ENCODE peak calls at places on chromosome 12, in six cellular contexts. Q is ELR; S is ELF-1; V is renal cortical epithelial cell; D is left cardiac atrium; N is activated naive CD4-positive, alpha-beta T cell treated with Interleukin-2 at 50 U/mL for 16 hours. E is an unnamed sample.

GRCh38 chr12:89783321-89784060 is 74.9 kb upstream of the ATP2B1 start:
- DNase-seq in N (no peak), D (peak), V (peak), Q (peak), S (no peak), E (no peak)

GRCh38 chr12:124917841-124918621 is 3.6 kb upstream of the UBC start:
- DNase-seq in D (no peak), Q (no peak), S (no peak), V (peak), N (no peak), E (no peak)

GRCh38 chr12:130702966-130703732 is 12.9 kb downstream of the RIMBP2 start:
- DNase-seq in N (no peak), Q (no peak), S (peak), V (no peak), D (no peak), E (no peak)

GRCh38 chr12:1373887-1374286 is 220.5 kb downstream of the FBXL14 start:
- DNase-seq in N (no peak), D (no peak), S (no peak), V (no peak), Q (no peak), E (no peak)

GRCh38 chr12:4908694-4909396 is 860 bp upstream of the KCNA1 start:
- DNase-seq in S (peak), Q (peak), N (no peak), V (no peak), D (no peak), E (peak)

GRCh38 chr12:54549774-54550451 is 512 bp downstream of the PDE1B start:
- DNase-seq in S (no peak), D (no peak), N (peak), Q (peak), V (peak), E (peak)

GRCh38 chr12:47156167-47156736 is 76.5 kb upstream of the AMIGO2 start:
- DNase-seq in S (no peak), Q (no peak), D (peak), N (no peak), V (peak), E (no peak)

GRCh38 chr12:124509300-124509675 is 58.1 kb downstream of the NCOR2 start:
- DNase-seq in Q (peak), V (no peak), D (no peak), S (no peak), N (no peak), E (no peak)

GRCh38 chr12:113006641-113007040 is 28.3 kb downstream of the OAS2 start:
- DNase-seq in N (no peak), D (no peak), V (peak), S (no peak), Q (no peak), E (no peak)

GRCh38 chr12:19675361-19675760 is 236.1 kb downstream of the AEBP2 start:
- DNase-seq in N (no peak), D (no peak), V (no peak), Q (no peak), S (no peak), E (no peak)

GRCh38 chr12:11622774-11623375 is 26.6 kb upstream of the ETV6 start:
- DNase-seq in N (no peak), V (peak), Q (peak), D (no peak), S (peak), E (no peak)

GRCh38 chr12:68207276-68207675 is 18.3 kb downstream of the IL26 start:
- DNase-seq in S (no peak), V (no peak), N (no peak), Q (no peak), D (no peak), E (no peak)

GRCh38 chr12:119082496-119082895 is 96.2 kb upstream of the HSPB8 start:
- DNase-seq in D (peak), Q (no peak), V (no peak), N (no peak), S (peak), E (no peak)

GRCh38 chr12:122471324-122472226 is 29.2 kb downstream of the ZCCHC8 start:
- DNase-seq in S (no peak), D (no peak), V (peak), Q (peak), N (peak), E (no peak)

GRCh38 chr12:12529783-12530421 is 32.8 kb downstream of the DUSP16 start:
- DNase-seq in Q (no peak), S (no peak), V (no peak), D (no peak), N (no peak), E (no peak)

GRCh38 chr12:34290191-34290995 is 268.1 kb downstream of the ALG10 start:
- DNase-seq in V (no peak), Q (no peak), N (no peak), S (no peak), D (no peak), E (no peak)

GRCh38 chr12:62210422-62210821 is 49.8 kb upstream of the USP15 start:
- DNase-seq in V (peak), S (peak), N (peak), D (no peak), Q (peak), E (peak)

GRCh38 chr12:12523229-12523628 is 39.4 kb downstream of the DUSP16 start:
- DNase-seq in D (no peak), Q (no peak), V (no peak), S (no peak), N (no peak), E (no peak)

GRCh38 chr12:127539499-127539898 is 727.5 kb upstream of the TMEM132C start:
- DNase-seq in Q (no peak), V (no peak), S (no peak), N (no peak), D (no peak), E (no peak)

GRCh38 chr12:130456375-130457199 is 118.9 kb downstream of the PIWIL1 start:
- DNase-seq in S (no peak), N (no peak), V (no peak), D (peak), Q (no peak), E (no peak)

GRCh38 chr12:58728397-58728796 is 191.9 kb downstream of the LRIG3 start:
- DNase-seq in S (no peak), N (no peak), D (no peak), Q (peak), V (no peak), E (no peak)

GRCh38 chr12:118704517-118704916 is 276.8 kb upstream of the SRRM4 start:
- DNase-seq in Q (no peak), N (no peak), S (no peak), D (no peak), V (no peak), E (no peak)

GRCh38 chr12:58678753-58679152 is 241.6 kb downstream of the LRIG3 start:
- DNase-seq in V (no peak), N (no peak), Q (no peak), D (no peak), S (no peak), E (no peak)

E was measured in activated naive CD8-positive, alpha-beta T cell treated with anti-CD3 and anti-CD28 coated beads, Interleukin-2, amount 50 U/mL, for 24 hours.